ENCODE peak calls at places on chromosomes 7 and 10, in seven cellular contexts. E is GM23338, C is stomach, V is Panc1, Z is H1, Q is suprapubic skin, P is HCT116. D is an unnamed sample.

GRCh38 chr10:88113657-88114272 is 250.3 kb downstream of the PTEN start:
- DNase-seq in E (no peak), C (no peak), V (no peak), Z (no peak), Q (no peak), P (no peak), D (no peak)

GRCh38 chr7:157339777-157340677 is 3.2 kb downstream of the DNAJB6 start:
- DNase-seq in E (peak), C (peak), V (peak), Z (no peak), Q (no peak), P (peak), D (no peak)

GRCh38 chr10:29858352-29859267 is 200.8 kb downstream of the JCAD start:
- DNase-seq in E (peak), C (peak), V (peak), Z (peak), Q (no peak), P (peak), D (no peak)

GRCh38 chr7:33964417-33965115 is 59.2 kb downstream of the BMPER start:
- DNase-seq in E (no peak), C (no peak), V (no peak), Z (no peak), Q (no peak), P (no peak), D (no peak)

GRCh38 chr10:6314620-6315205 is 112.0 kb downstream of the PFKFB3 start:
- DNase-seq in E (no peak), C (peak), V (no peak), Z (no peak), Q (no peak), P (no peak), D (no peak)

GRCh38 chr7:139619367-139619657 is 95.8 kb downstream of the CLEC2L start:
- DNase-seq in E (no peak), C (no peak), V (no peak), Z (no peak), Q (no peak), P (no peak), D (no peak)

GRCh38 chr10:132359305-132360040 is 27.5 kb downstream of the LRRC27 start:
- DNase-seq in E (no peak), C (no peak), V (no peak), Z (no peak), Q (peak), P (no peak), D (peak)

GRCh38 chr7:49839863-49840262 is 66.4 kb downstream of the VWC2 start:
- DNase-seq in E (no peak), C (no peak), V (no peak), Z (no peak), Q (no peak), P (no peak), D (no peak)

GRCh38 chr7:38863609-38864291 is 45.2 kb downstream of the VPS41 start:
- DNase-seq in E (peak), C (peak), V (no peak), Z (peak), Q (no peak), P (peak), D (no peak)

GRCh38 chr10:17682236-17682946 is 38.4 kb downstream of the STAM start:
- DNase-seq in E (no peak), C (no peak), V (no peak), Z (no peak), Q (no peak), P (no peak), D (no peak)

GRCh38 chr10:28532223-28532508 is 752 bp upstream of the WAC start:
- DNase-seq in E (peak), C (no peak), V (no peak), Z (no peak), Q (no peak), P (no peak), D (no peak)

GRCh38 chr7:54810401-54810800 is 51.4 kb upstream of the SEC61G start:
- DNase-seq in E (no peak), C (no peak), V (no peak), Z (no peak), Q (no peak), P (no peak), D (no peak)

GRCh38 chr10:44069573-44069972 is 315.3 kb downstream of the CXCL12 start:
- DNase-seq in E (no peak), C (no peak), V (no peak), Z (no peak), Q (no peak), P (no peak), D (no peak)

GRCh38 chr7:102451371-102452054 is 13.2 kb downstream of the ALKBH4 start:
- DNase-seq in E (peak), C (no peak), V (no peak), Z (no peak), Q (no peak), P (no peak), D (no peak)

GRCh38 chr7:141181812-141182211 is 107.9 kb downstream of the TMEM178B start:
- DNase-seq in E (no peak), C (no peak), V (no peak), Z (no peak), Q (no peak), P (no peak), D (no peak)

GRCh38 chr7:44220046-44220720 is 19.4 kb downstream of the YKT6 start:
- DNase-seq in E (no peak), C (no peak), V (no peak), Z (no peak), Q (no peak), P (no peak), D (peak)

GRCh38 chr10:62852961-62853702 is 37.0 kb upstream of the EGR2 start:
- DNase-seq in E (no peak), C (no peak), V (no peak), Z (no peak), Q (no peak), P (no peak), D (no peak)

GRCh38 chr7:19587291-19587690 is 121.5 kb downstream of the POLR1F start:
- DNase-seq in E (peak), C (no peak), V (no peak), Z (peak), Q (no peak), P (no peak), D (no peak)

GRCh38 chr7:44046321-44047061 is 2.0 kb downstream of the DBNL start:
- DNase-seq in E (no peak), C (no peak), V (no peak), Z (no peak), Q (peak), P (no peak), D (peak)

GRCh38 chr10:70747192-70747965 is 37.8 kb downstream of the TBATA start:
- DNase-seq in E (no peak), C (no peak), V (no peak), Z (no peak), Q (no peak), P (no peak), D (peak)

GRCh38 chr10:22477365-22478287 is 132.3 kb downstream of the SPAG6 start:
- DNase-seq in E (peak), C (no peak), V (no peak), Z (peak), Q (no peak), P (no peak), D (no peak)

GRCh38 chr7:103821105-103821504 is 168.4 kb downstream of the RELN start:
- DNase-seq in E (no peak), C (no peak), V (no peak), Z (no peak), Q (no peak), P (no peak), D (no peak)

GRCh38 chr10:86439544-86439943 is 72.9 kb upstream of the GRID1 start:
- DNase-seq in E (no peak), C (peak), V (no peak), Z (no peak), Q (peak), P (no peak), D (no peak)

GRCh38 chr10:30219977-30220751 is 128.9 kb downstream of the MTPAP start:
- DNase-seq in E (no peak), C (no peak), V (no peak), Z (no peak), Q (no peak), P (no peak), D (no peak)

GRCh38 chr7:24158976-24159375 is 125.0 kb upstream of the NPY start:
- DNase-seq in E (no peak), C (no peak), V (no peak), Z (no peak), Q (no peak), P (no peak), D (no peak)

GRCh38 chr7:98086231-98086855 is 20.3 kb upstream of the LMTK2 start:
- DNase-seq in E (no peak), C (peak), V (no peak), Z (no peak), Q (peak), P (no peak), D (no peak)

GRCh38 chr10:30637881-30638467 is 8.4 kb upstream of the LYZL2 start:
- DNase-seq in E (no peak), C (no peak), V (peak), Z (no peak), Q (no peak), P (peak), D (no peak)

GRCh38 chr7:46811529-46811928 is 770.4 kb downstream of the TNS3 start:
- DNase-seq in E (no peak), C (no peak), V (no peak), Z (no peak), Q (no peak), P (no peak), D (no peak)

GRCh38 chr10:24711465-24711864 is 12.2 kb downstream of the ARHGAP21 start:
- DNase-seq in E (no peak), C (no peak), V (no peak), Z (no peak), Q (no peak), P (no peak), D (no peak)

GRCh38 chr7:44287488-44288380 is 37.7 kb downstream of the CAMK2B start:
- DNase-seq in E (no peak), C (peak), V (no peak), Z (no peak), Q (peak), P (no peak), D (peak)

GRCh38 chr10:129020621-129021020 is 446.4 kb upstream of the MGMT start:
- DNase-seq in E (no peak), C (no peak), V (no peak), Z (no peak), Q (no peak), P (no peak), D (no peak)

GRCh38 chr10:74753295-74754211 is 72.8 kb upstream of the KAT6B start:
- DNase-seq in E (peak), C (peak), V (no peak), Z (no peak), Q (no peak), P (no peak), D (no peak)

GRCh38 chr10:21077681-21078080 is 180.6 kb upstream of the NEBL start:
- DNase-seq in E (no peak), C (no peak), V (no peak), Z (no peak), Q (no peak), P (no peak), D (no peak)

GRCh38 chr10:52082307-52082706 is 231.8 kb upstream of the DKK1 start:
- DNase-seq in E (no peak), C (no peak), V (no peak), Z (no peak), Q (no peak), P (no peak), D (no peak)

GRCh38 chr10:53135213-53135896 is 362.8 kb upstream of the MBL2 start:
- DNase-seq in E (no peak), C (no peak), V (no peak), Z (no peak), Q (no peak), P (no peak), D (no peak)

GRCh38 chr7:46175221-46175620 is 254.1 kb upstream of the IGFBP3 start:
- DNase-seq in E (no peak), C (no peak), V (no peak), Z (no peak), Q (no peak), P (no peak), D (no peak)

GRCh38 chr7:6271694-6272371 is 591 bp downstream of the CYTH3 start:
- DNase-seq in E (no peak), C (peak), V (no peak), Z (no peak), Q (no peak), P (no peak), D (peak)

GRCh38 chr7:12761691-12762090 is 74.3 kb downstream of the ARL4A start:
- DNase-seq in E (no peak), C (no peak), V (no peak), Z (no peak), Q (no peak), P (no peak), D (no peak)

GRCh38 chr7:12768948-12769347 is 81.5 kb downstream of the ARL4A start:
- DNase-seq in E (no peak), C (no peak), V (no peak), Z (no peak), Q (no peak), P (no peak), D (no peak)

GRCh38 chr7:12765431-12766100 is 78.1 kb downstream of the ARL4A start:
- DNase-seq in E (no peak), C (no peak), V (no peak), Z (no peak), Q (no peak), P (no peak), D (no peak)

GRCh38 chr7:12766416-12766815 is 79.0 kb downstream of the ARL4A start:
- DNase-seq in E (no peak), C (no peak), V (no peak), Z (no peak), Q (no peak), P (no peak), D (no peak)

GRCh38 chr7:12764355-12765000 is 77.0 kb downstream of the ARL4A start:
- DNase-seq in E (no peak), C (no peak), V (no peak), Z (no peak), Q (no peak), P (no peak), D (no peak)
- TF ChIP-seq POLR2AphosphoS5 in E (no peak), C (no peak), V (no peak), Z (no peak), Q (no peak), P (no peak), D (no peak)

GRCh38 chr10:122163182-122164027 is 107.7 kb upstream of the BTBD16 start:
- DNase-seq in E (peak), C (no peak), V (no peak), Z (peak), Q (no peak), P (no peak), D (peak)

GRCh38 chr10:122164028-122164601 is 107.0 kb upstream of the BTBD16 start:
- DNase-seq in E (peak), C (no peak), V (no peak), Z (no peak), Q (no peak), P (no peak), D (no peak)

GRCh38 chr10:122164815-122165491 is 106.1 kb upstream of the BTBD16 start:
- DNase-seq in E (peak), C (peak), V (no peak), Z (no peak), Q (no peak), P (no peak), D (no peak)

GRCh38 chr10:122165914-122166313 is 105.2 kb upstream of the BTBD16 start:
- DNase-seq in E (no peak), C (no peak), V (no peak), Z (no peak), Q (no peak), P (no peak), D (no peak)

GRCh38 chr10:122165492-122165832 is 105.6 kb upstream of the BTBD16 start:
- DNase-seq in E (no peak), C (no peak), V (no peak), Z (no peak), Q (no peak), P (no peak), D (no peak)
- H3K4me3 ChIP-seq in E (peak), C (no peak), V (no peak), Z (peak), Q (no peak), P (no peak), D (no peak)

GRCh38 chr10:72045586-72045985 is 42.8 kb downstream of the SPOCK2 start:
- DNase-seq in E (no peak), C (no peak), V (no peak), Z (no peak), Q (no peak), P (no peak), D (no peak)

GRCh38 chr10:72041491-72041890 is 46.9 kb downstream of the SPOCK2 start:
- DNase-seq in E (no peak), C (no peak), V (no peak), Z (no peak), Q (no peak), P (no peak), D (no peak)

GRCh38 chr10:72043016-72043834 is 45.1 kb downstream of the SPOCK2 start:
- DNase-seq in E (peak), C (no peak), V (no peak), Z (no peak), Q (no peak), P (no peak), D (no peak)

GRCh38 chr10:72048450-72049124 is 39.8 kb downstream of the SPOCK2 start:
- DNase-seq in E (peak), C (peak), V (peak), Z (peak), Q (peak), P (peak), D (peak)

GRCh38 chr10:72044417-72045041 is 43.8 kb downstream of the SPOCK2 start:
- DNase-seq in E (no peak), C (peak), V (no peak), Z (no peak), Q (no peak), P (no peak), D (no peak)
- TF ChIP-seq CTCF in E (peak), C (peak), V (peak), Z (peak), Q (no peak), P (peak), D (peak)

DNA sequence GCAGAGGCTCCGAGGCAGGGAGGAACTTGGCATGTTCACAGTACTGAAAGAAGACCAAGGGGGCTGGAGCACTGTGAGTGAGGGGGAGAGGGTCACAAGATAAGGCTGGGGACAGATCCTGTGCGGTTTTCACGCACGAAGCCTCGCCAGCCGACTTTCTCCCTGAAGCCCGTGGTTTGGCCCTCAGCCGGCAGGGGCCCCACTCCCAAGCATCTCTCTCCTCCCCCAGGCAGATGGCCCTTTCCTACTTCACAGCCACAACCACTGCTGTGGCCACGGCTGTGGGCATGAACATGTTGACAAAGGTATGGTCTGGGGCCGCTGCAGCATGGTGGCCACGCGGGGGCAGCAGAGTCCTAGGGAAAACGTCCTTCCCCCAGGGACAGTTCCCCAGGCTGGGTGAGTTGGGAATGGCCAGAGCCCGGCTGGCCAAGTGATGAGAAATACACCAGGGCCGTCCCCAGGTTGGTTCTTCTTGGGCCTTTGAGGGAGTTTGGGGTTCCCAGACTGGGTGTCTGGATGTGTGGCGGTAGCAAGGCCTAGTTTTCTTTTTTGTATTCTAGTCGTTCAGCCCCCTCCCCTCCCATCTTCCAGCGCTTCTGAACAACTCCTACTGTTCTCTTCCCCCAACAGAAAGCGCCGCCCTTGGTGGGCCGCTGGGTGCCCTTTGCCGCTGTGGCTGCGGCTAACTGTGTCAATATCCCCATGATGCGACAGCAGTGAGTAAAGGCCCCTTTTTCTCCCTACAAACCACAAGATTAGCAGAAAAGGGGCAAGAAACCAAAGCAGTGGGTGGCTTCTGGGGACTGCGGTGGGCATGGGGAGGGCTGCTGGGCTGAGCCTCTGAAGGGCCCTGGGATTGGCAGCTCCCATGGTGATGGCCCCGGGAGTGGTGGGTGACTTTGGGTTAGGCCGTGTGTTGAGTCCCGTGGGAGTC is 14.4 kb upstream of the WBP1L start:
- DNase-seq in E (peak), C (peak), V (peak), Z (no peak), Q (peak), P (peak), D (peak)
- TF ChIP-seq POLR2AphosphoS5 in E (peak), C (peak), V (no peak), Z (no peak), Q (no peak), P (no peak), D (peak)

DNA sequence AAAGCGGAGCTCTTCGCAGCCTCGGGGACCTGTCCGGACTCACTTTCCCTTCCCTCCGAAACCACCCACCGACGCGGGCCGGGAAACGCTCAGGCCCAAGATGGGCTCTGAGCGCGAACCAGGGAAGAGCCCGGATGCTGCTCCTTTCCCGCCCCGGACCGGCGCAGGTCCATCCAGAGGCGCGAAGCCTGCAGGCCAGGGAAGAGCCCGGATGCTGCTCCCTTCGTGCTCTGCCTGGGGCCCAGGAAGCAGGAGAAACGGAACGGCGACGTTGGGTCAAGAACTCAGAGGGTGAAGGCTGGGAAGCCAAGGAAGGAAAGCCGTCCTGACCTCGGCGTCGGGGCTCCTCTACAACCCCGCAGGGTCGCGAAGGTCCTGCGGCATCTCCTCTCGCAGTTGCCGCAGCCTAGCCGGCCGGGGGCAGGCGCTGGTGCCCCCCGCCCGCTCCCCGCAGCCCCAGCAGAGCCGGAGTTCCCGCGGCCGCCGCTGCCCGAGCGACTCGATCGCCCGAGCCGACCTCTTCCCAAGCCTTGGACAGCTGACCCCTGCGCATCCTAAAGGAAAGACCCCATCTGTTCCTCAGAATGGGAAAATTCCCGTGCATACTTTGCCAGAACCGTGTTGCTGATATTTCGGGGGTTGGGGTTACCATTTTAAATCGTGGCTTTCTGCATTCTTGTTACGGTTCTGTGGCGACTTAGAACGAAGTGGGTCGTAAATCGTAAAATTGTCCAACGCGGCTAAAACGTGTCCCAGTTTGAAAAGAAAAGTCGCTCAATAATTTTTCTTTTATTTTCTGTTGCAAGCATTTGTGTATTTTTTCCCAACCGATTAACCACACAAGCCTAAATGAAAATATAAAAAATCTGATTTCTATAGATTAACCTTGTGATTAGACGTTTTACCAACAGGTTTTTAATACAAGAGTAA is 7.5 kb downstream of the HOXA1 start:
- DNase-seq in E (peak), C (no peak), V (no peak), Z (no peak), Q (no peak), P (no peak), D (peak)
- H3K4me3 ChIP-seq in E (peak), C (no peak), V (no peak), Z (no peak), Q (peak), P (no peak), D (no peak)

GRCh38 chr7:122298131-122298530 is 6.4 kb downstream of the FEZF1 start:
- DNase-seq in E (no peak), C (no peak), V (no peak), Z (no peak), Q (no peak), P (no peak), D (no peak)
- TF ChIP-seq CTCF in E (peak), C (no peak), V (no peak), Z (no peak), Q (no peak), P (no peak), D (no peak)